ENCODE peak calls at places on chromosomes 4 and X, in four cellular contexts. One of them, this sample, is unnamed.

GRCh38 chr4:1736820-1737219 is 15.5 kb downstream of the TACC3 start:
- DNase-seq in SK-N-SH: no peak
- DNase-seq in H1: no peak
- DNase-seq in K562: no peak
- DNase-seq in this sample: no peak

GRCh38 chr4:31647776-31648175 is 927.6 kb downstream of the PCDH7 start:
- DNase-seq in SK-N-SH: no peak
- DNase-seq in H1: no peak
- DNase-seq in K562: no peak
- DNase-seq in this sample: no peak

GRCh38 chr4:74431113-74431826 is 13.7 kb upstream of the AREG start:
- DNase-seq in SK-N-SH: no peak
- DNase-seq in H1: no peak
- DNase-seq in K562: no peak
- DNase-seq in this sample: no peak

GRCh38 chrX:104108955-104109354 is 3.4 kb upstream of the ZCCHC18 start:
- DNase-seq in SK-N-SH: no peak
- DNase-seq in H1: no peak
- DNase-seq in K562: no peak
- DNase-seq in this sample: no peak

GRCh38 chrX:108299101-108299591 is 139.1 kb downstream of the COL4A6 start:
- DNase-seq in SK-N-SH: no peak
- DNase-seq in H1: no peak
- DNase-seq in K562: no peak
- DNase-seq in this sample: peak; percentile 24

GRCh38 chr4:73735231-73735630 is 5.1 kb upstream of the CXCL8 start:
- DNase-seq in SK-N-SH: no peak
- DNase-seq in H1: no peak
- DNase-seq in K562: no peak
- DNase-seq in this sample: no peak

GRCh38 chr4:35538807-35539206 is 705.5 kb downstream of the ARAP2 start:
- DNase-seq in SK-N-SH: no peak
- DNase-seq in H1: no peak
- DNase-seq in K562: no peak
- DNase-seq in this sample: no peak

GRCh38 chrX:153741446-153741845 is 16.8 kb downstream of the ABCD1 start:
- DNase-seq in SK-N-SH: no peak
- DNase-seq in H1: no peak
- DNase-seq in K562: no peak
- DNase-seq in this sample: no peak

GRCh38 chrX:71366674-71367256 is 608 bp downstream of the TAF1 start:
- DNase-seq in SK-N-SH: peak; percentile 44
- DNase-seq in H1: peak; percentile 43
- DNase-seq in K562: peak; percentile 22
- DNase-seq in this sample: peak; percentile 7

GRCh38 chrX:35380808-35381700 is 417.1 kb upstream of the MAGEB16 start:
- DNase-seq in SK-N-SH: peak; percentile 16
- DNase-seq in H1: no peak
- DNase-seq in K562: peak; percentile 2
- DNase-seq in this sample: peak; percentile 36

GRCh38 chr4:159252491-159252890 is 149.6 kb downstream of the RAPGEF2 start:
- DNase-seq in SK-N-SH: no peak
- DNase-seq in H1: no peak
- DNase-seq in K562: no peak
- DNase-seq in this sample: no peak

GRCh38 chrX:10158279-10158939 is 1.6 kb downstream of the CLCN4 start:
- DNase-seq in SK-N-SH: peak; percentile 84
- DNase-seq in H1: peak; percentile 63
- DNase-seq in K562: no peak
- DNase-seq in this sample: no peak

GRCh38 chr4:26127001-26127400 is 193.8 kb upstream of the RBPJ start:
- DNase-seq in SK-N-SH: no peak
- DNase-seq in H1: no peak
- DNase-seq in K562: no peak
- DNase-seq in this sample: no peak

GRCh38 chrX:38699116-38699515 is 102.1 kb upstream of the MID1IP1 start:
- DNase-seq in SK-N-SH: no peak
- DNase-seq in H1: no peak
- DNase-seq in K562: no peak
- DNase-seq in this sample: no peak

GRCh38 chr4:123250843-123251242 is 145.8 kb upstream of the SPRY1 start:
- DNase-seq in SK-N-SH: peak; percentile 14
- DNase-seq in H1: no peak
- DNase-seq in K562: no peak
- DNase-seq in this sample: no peak

GRCh38 chr4:17567267-17567666 is 9.7 kb upstream of the LAP3 start:
- DNase-seq in SK-N-SH: no peak
- DNase-seq in H1: no peak
- DNase-seq in K562: no peak
- DNase-seq in this sample: no peak

GRCh38 chr4:173522160-173522873 is 7.7 kb downstream of the HAND2 start:
- DNase-seq in SK-N-SH: peak; percentile 73
- DNase-seq in H1: peak; percentile 76
- DNase-seq in K562: peak; percentile 45
- DNase-seq in this sample: no peak

GRCh38 chr4:165971941-165972340 is 98.9 kb downstream of the TLL1 start:
- DNase-seq in SK-N-SH: no peak
- DNase-seq in H1: no peak
- DNase-seq in K562: no peak
- DNase-seq in this sample: no peak

GRCh38 chrX:71941145-71941544 is 30.5 kb downstream of the NHSL2 start:
- DNase-seq in SK-N-SH: no peak
- DNase-seq in H1: no peak
- DNase-seq in K562: no peak
- DNase-seq in this sample: no peak

GRCh38 chr4:98556451-98556850 is 102.0 kb downstream of the TSPAN5 start:
- DNase-seq in SK-N-SH: no peak
- DNase-seq in H1: no peak
- DNase-seq in K562: no peak
- DNase-seq in this sample: no peak

GRCh38 chrX:110477593-110478228 is 119.1 kb downstream of the RTL9 start:
- DNase-seq in SK-N-SH: no peak
- DNase-seq in H1: no peak
- DNase-seq in K562: no peak
- DNase-seq in this sample: no peak

GRCh38 chrX:80765226-80765625 is 44.5 kb downstream of the BRWD3 start:
- DNase-seq in SK-N-SH: no peak
- DNase-seq in H1: no peak
- DNase-seq in K562: no peak
- DNase-seq in this sample: peak; percentile 33

GRCh38 chrX:130915302-130915701 is 12.3 kb upstream of the ENOX2 start:
- DNase-seq in SK-N-SH: no peak
- DNase-seq in H1: no peak
- DNase-seq in K562: no peak
- DNase-seq in this sample: no peak

GRCh38 chr4:145786261-145786660 is 106.3 kb downstream of the C4orf51 start:
- DNase-seq in SK-N-SH: no peak
- DNase-seq in H1: no peak
- DNase-seq in K562: no peak
- DNase-seq in this sample: no peak

GRCh38 chr4:184284742-184285141 is 67.1 kb upstream of the ENPP6 start:
- DNase-seq in SK-N-SH: no peak
- DNase-seq in H1: no peak
- DNase-seq in K562: no peak
- DNase-seq in this sample: no peak

GRCh38 chrX:30577362-30577961 is at the start of gene TASL:
- DNase-seq in SK-N-SH: no peak
- DNase-seq in H1: no peak
- DNase-seq in K562: no peak
- DNase-seq in this sample: no peak

GRCh38 chrX:134761788-134762187 is 103.5 kb upstream of the PLAC1 start:
- DNase-seq in SK-N-SH: peak; percentile 16
- DNase-seq in H1: no peak
- DNase-seq in K562: no peak
- DNase-seq in this sample: no peak
- TF ChIP-seq RFX5 in SK-N-SH: no peak
- TF ChIP-seq RFX5 in H1: no peak
- TF ChIP-seq RFX5 in K562: no peak
- TF ChIP-seq RFX5 in this sample: no peak

GRCh38 chr4:152039085-152039484 is 278.3 kb upstream of the GATB start:
- DNase-seq in SK-N-SH: no peak
- DNase-seq in H1: no peak
- DNase-seq in K562: no peak
- DNase-seq in this sample: no peak

GRCh38 chr4:152041304-152041703 is 280.5 kb upstream of the GATB start:
- DNase-seq in SK-N-SH: no peak
- DNase-seq in H1: no peak
- DNase-seq in K562: no peak
- DNase-seq in this sample: no peak

GRCh38 chr4:152036626-152037025 is 275.8 kb upstream of the GATB start:
- DNase-seq in SK-N-SH: no peak
- DNase-seq in H1: no peak
- DNase-seq in K562: no peak
- DNase-seq in this sample: no peak

GRCh38 chr4:152037435-152037834 is 276.6 kb upstream of the GATB start:
- DNase-seq in SK-N-SH: no peak
- DNase-seq in H1: no peak
- DNase-seq in K562: no peak
- DNase-seq in this sample: no peak

DNA sequence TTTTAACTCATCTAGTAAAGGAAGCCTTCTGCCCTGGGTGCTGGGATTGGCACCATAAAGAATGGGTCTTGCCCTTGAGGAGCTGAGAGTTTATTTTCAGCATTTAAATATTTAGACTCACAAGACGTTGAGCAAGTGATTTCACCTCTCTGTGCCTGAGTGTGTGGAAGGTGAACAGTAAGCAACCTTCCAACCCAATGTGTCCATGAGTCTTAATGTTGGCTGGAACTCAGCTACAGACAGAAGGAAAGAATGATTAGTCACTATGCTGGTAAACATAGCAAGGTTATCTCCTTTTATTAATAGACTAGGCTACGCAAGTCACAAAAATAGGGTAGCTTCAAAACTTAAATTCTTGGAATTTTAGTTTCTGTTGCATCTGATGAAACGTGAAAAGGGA is 277.4 kb upstream of the GATB start:
- DNase-seq in SK-N-SH: no peak
- DNase-seq in H1: no peak
- DNase-seq in K562: no peak
- DNase-seq in this sample: no peak
- TF ChIP-seq EP300 in SK-N-SH: no peak
- TF ChIP-seq EP300 in H1: no peak
- TF ChIP-seq EP300 in K562: no peak
- TF ChIP-seq EP300 in this sample: no peak

GRCh38 chr4:40187386-40187913 is 9.4 kb upstream of the RHOH start:
- DNase-seq in SK-N-SH: no peak
- DNase-seq in H1: no peak
- DNase-seq in K562: no peak
- DNase-seq in this sample: no peak
- TF ChIP-seq RFX5 in SK-N-SH: no peak
- TF ChIP-seq RFX5 in H1: no peak
- TF ChIP-seq RFX5 in K562: no peak
- TF ChIP-seq RFX5 in this sample: no peak

GRCh38 chrX:115174548-115174947 is 14.7 kb upstream of the RBMXL3 start:
- DNase-seq in SK-N-SH: no peak
- DNase-seq in H1: no peak
- DNase-seq in K562: no peak
- DNase-seq in this sample: no peak

GRCh38 chrX:115178473-115178872 is 10.7 kb upstream of the RBMXL3 start:
- DNase-seq in SK-N-SH: no peak
- DNase-seq in H1: no peak
- DNase-seq in K562: no peak
- DNase-seq in this sample: no peak

GRCh38 chrX:115173181-115173580 is 16.0 kb upstream of the RBMXL3 start:
- DNase-seq in SK-N-SH: no peak
- DNase-seq in H1: no peak
- DNase-seq in K562: no peak
- DNase-seq in this sample: no peak

GRCh38 chrX:115177941-115178340 is 11.3 kb upstream of the RBMXL3 start:
- DNase-seq in SK-N-SH: no peak
- DNase-seq in H1: no peak
- DNase-seq in K562: no peak
- DNase-seq in this sample: no peak
- TF ChIP-seq EP300 in SK-N-SH: no peak
- TF ChIP-seq EP300 in H1: no peak
- TF ChIP-seq EP300 in K562: no peak
- TF ChIP-seq EP300 in this sample: no peak

DNA sequence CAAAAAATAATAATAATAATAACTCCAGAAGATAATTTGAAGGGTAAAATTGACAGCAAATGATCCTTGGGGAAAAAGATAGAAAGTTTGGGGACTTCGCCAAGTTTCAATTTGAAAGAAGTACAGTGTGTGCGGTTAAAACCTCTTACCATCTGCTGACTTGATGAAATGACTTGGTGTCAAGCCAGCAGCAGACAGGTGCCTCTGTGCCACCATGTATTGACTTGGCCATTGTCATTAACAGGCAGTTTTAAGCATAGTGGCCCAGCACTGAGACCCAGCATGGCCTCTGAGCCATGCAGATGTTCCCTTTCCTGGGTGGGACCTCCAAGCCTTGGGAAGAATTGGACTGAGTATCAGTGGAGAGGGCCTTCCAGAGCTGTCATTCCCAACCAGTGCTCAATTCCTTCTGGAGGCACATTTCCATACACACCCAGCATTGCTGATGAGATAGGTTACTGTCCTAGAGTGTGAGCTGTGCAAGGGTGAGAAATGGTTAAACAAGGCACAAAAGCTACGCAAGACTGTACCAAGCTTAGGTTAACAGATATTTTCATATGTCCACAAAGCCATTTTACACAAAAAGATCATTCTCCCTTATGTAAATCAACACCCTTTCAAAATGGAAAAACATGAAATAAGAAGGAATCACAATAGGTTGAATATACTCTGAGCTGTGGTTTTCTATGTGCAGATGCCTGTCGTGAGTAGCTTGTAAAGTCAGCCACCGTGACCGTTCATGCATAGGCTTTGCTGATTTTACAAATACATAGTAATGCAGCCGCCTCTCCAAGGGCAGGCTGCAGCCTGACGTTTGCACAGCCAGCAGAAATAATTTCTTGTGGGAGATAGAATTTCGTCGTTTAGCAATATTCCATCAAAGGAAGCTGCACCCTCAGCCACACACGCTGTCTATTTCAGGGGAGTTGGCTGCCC is 59.4 kb upstream of the FBXW7 start:
- DNase-seq in SK-N-SH: no peak
- DNase-seq in H1: peak; percentile 28
- DNase-seq in K562: no peak
- DNase-seq in this sample: no peak
- TF ChIP-seq RFX5 in SK-N-SH: no peak
- TF ChIP-seq RFX5 in H1: no peak
- TF ChIP-seq RFX5 in K562: no peak
- TF ChIP-seq RFX5 in this sample: no peak

GRCh38 chr4:47744253-47744652 is 93.6 kb downstream of the CORIN start:
- DNase-seq in SK-N-SH: no peak
- DNase-seq in H1: no peak
- DNase-seq in K562: no peak
- DNase-seq in this sample: no peak

GRCh38 chr4:47747846-47748494 is 89.9 kb downstream of the CORIN start:
- DNase-seq in SK-N-SH: no peak
- DNase-seq in H1: no peak
- DNase-seq in K562: no peak
- DNase-seq in this sample: no peak

GRCh38 chr4:47746122-47746521 is 91.7 kb downstream of the CORIN start:
- DNase-seq in SK-N-SH: no peak
- DNase-seq in H1: no peak
- DNase-seq in K562: no peak
- DNase-seq in this sample: no peak

GRCh38 chr4:47741200-47741599 is 96.7 kb downstream of the CORIN start:
- DNase-seq in SK-N-SH: no peak
- DNase-seq in H1: no peak
- DNase-seq in K562: no peak
- DNase-seq in this sample: no peak

GRCh38 chr4:47744843-47745382 is 93.0 kb downstream of the CORIN start:
- DNase-seq in SK-N-SH: peak; percentile 38
- DNase-seq in H1: no peak
- DNase-seq in K562: no peak
- DNase-seq in this sample: no peak
- TF ChIP-seq EP300 in SK-N-SH: peak; percentile 42
- TF ChIP-seq EP300 in H1: no peak
- TF ChIP-seq EP300 in K562: no peak
- TF ChIP-seq EP300 in this sample: no peak